ENCODE peak calls at places on chromosomes 4 and X, in five cellular contexts. X is cardiac fibroblast, L is OCI-LY7, K is mesenchymal stem cell, R is brain microvascular endothelial cell. A is an unnamed sample.

GRCh38 chr4:67483868-67484602 is 61.3 kb downstream of the CENPC start:
- DNase-seq in X (peak; percentile 31), L (no peak), K (peak; percentile 64), R (peak; percentile 87), A (peak; percentile 92)

GRCh38 chr4:41106081-41106480 is 108.3 kb downstream of the APBB2 start:
- DNase-seq in X (no peak), L (no peak), K (no peak), R (no peak), A (no peak)

GRCh38 chr4:94536649-94537464 is 85.1 kb downstream of the PDLIM5 start:
- DNase-seq in X (peak; percentile 55), L (no peak), K (no peak), R (no peak), A (no peak)

GRCh38 chr4:30720021-30720655 is at the start of gene PCDH7:
- DNase-seq in X (peak; percentile 58), L (no peak), K (peak; percentile 85), R (peak; percentile 28), A (peak; percentile 64)

GRCh38 chr4:158671665-158671914 is at the start of gene C4orf46:
- DNase-seq in X (no peak), L (no peak), K (no peak), R (no peak), A (no peak)

GRCh38 chrX:101450951-101451350 is 34.3 kb upstream of the ARMCX4 start:
- DNase-seq in X (no peak), L (no peak), K (peak; percentile 73), R (no peak), A (peak; percentile 74)

GRCh38 chrX:119753639-119754257 is 4.6 kb upstream of the SOWAHD start:
- DNase-seq in X (peak; percentile 57), L (peak; percentile 69), K (peak; percentile 50), R (peak; percentile 39), A (peak; percentile 61)

GRCh38 chr4:7369511-7369910 is 65.2 kb downstream of the PSAPL1 start:
- DNase-seq in X (no peak), L (no peak), K (no peak), R (no peak), A (no peak)

GRCh38 chrX:140503714-140504351 is 1.0 kb downstream of the SOX3 start:
- DNase-seq in X (peak; percentile 5), L (no peak), K (peak; percentile 25), R (no peak), A (no peak)

GRCh38 chr4:153529646-153530045 is 63.5 kb downstream of the TMEM131L start:
- DNase-seq in X (peak; percentile 47), L (no peak), K (peak; percentile 12), R (no peak), A (peak; percentile 73)

GRCh38 chrX:120791013-120791643 is 84.5 kb downstream of the CT47B1 start:
- DNase-seq in X (peak; percentile 80), L (no peak), K (peak; percentile 37), R (peak; percentile 60), A (peak; percentile 64)

GRCh38 chr4:158588285-158588684 is 66.6 kb downstream of the RXFP1 start:
- DNase-seq in X (no peak), L (no peak), K (no peak), R (no peak), A (no peak)

GRCh38 chrX:105017641-105018040 is 202.9 kb downstream of the TEX13A start:
- DNase-seq in X (no peak), L (no peak), K (no peak), R (no peak), A (no peak)

GRCh38 chr4:95108883-95109421 is 351.2 kb downstream of the BMPR1B start:
- DNase-seq in X (no peak), L (no peak), K (no peak), R (peak; percentile 32), A (peak; percentile 56)

GRCh38 chrX:53247928-53248327 is 22.9 kb upstream of the KDM5C start:
- DNase-seq in X (no peak), L (no peak), K (no peak), R (no peak), A (no peak)

GRCh38 chrX:153641575-153642312 is 5.3 kb upstream of the DUSP9 start:
- DNase-seq in X (no peak), L (no peak), K (no peak), R (no peak), A (no peak)

DNA sequence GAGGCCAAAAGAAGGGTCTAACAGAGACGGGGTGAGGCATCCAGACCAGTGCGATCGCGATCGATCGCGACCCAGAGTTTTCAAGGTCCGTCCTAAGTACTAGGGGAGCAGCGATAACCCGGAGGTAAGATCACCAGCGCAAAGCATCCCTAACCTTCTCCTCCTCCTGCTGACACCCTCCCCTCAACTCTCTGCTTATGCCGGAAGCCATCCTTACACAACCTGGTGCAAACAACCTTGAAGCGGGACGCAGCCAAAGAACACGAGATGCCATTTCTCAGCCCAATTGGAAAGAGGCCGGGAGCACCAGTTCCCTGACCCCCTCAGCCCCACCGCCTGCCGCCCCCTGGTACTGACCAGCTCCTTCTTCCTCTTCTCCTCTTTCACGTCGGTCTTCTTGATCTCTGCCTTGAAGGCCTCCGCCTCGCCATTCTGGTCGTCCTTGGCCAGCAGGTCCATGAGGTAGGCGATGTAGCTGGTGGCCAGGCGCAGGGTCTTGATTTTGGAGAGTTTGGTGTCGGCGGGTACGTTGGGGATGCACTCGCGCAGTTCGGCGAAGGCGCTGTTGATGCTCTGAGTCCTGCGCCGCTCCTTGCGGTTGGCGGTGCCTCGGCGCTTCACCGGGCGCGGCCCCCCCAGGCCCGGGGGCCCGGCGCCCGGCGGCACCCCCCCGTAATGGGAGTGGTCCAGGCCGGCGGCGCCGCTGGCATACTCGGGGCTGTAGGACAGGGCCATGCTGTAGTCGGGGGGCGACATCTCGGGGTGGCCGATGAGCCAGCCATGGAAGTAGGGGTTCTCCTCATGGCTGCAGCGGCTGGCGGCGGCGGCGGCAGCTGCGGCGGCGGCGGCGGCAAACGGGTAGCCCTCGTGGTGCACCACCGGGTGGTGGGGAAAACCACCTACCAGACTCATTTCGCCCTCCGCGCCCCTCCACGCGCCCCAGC is 1.4 kb downstream of the HAND2 start:
- DNase-seq in X (peak; percentile 56), L (no peak), K (peak; percentile 65), R (no peak), A (no peak)
- H3K4me3 ChIP-seq in X (peak overlapping the region; percentile 81), L (no peak overlapping the region), K (no peak overlapping the region), R (no peak overlapping the region), A (no peak overlapping the region)

GRCh38 chr4:58113083-58113482 is 1002.9 kb upstream of the IGFBP7 start:
- DNase-seq in X (no peak), L (no peak), K (no peak), R (no peak), A (no peak)

DNA sequence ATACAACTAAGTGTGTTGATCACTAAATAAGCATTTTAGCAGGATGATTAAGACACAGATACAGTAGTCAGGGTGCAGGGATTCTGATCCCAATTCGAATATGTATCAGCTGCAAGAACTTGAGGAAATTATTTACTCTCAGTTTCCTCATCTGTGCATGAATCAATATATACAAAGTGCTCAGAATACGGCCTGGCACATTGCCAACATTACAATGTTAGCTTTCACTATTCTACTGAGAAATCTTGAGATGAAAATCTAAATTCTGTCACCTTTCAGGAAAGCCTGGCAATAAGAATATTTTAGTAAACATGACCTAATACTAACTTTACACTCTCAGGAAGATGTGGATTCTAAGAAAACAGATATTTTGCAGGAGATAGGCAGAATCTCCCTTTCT is 1001.6 kb upstream of the IGFBP7 start:
- DNase-seq in X (no peak), L (no peak), K (no peak), R (no peak), A (no peak)
- H3K4me3 ChIP-seq in X (no peak overlapping the region), L (no peak overlapping the region), K (no peak overlapping the region), R (no peak overlapping the region), A (no peak overlapping the region)

GRCh38 chr4:99087887-99088484 is 602 bp downstream of the ADH5 start:
- DNase-seq in X (peak; percentile 94), L (peak; percentile 52), K (peak; percentile 85), R (peak; percentile 47), A (peak; percentile 92)

GRCh38 chr4:99088485-99089365 is at the start of gene ADH5:
- DNase-seq in X (peak; percentile 90), L (peak; percentile 93), K (peak; percentile 87), R (peak; percentile 74), A (peak; percentile 88)

GRCh38 chr4:99084595-99084994 is 4.0 kb downstream of the ADH5 start:
- DNase-seq in X (no peak), L (no peak), K (no peak), R (no peak), A (no peak)

GRCh38 chr4:99091174-99091573 is 2.6 kb upstream of the ADH5 start:
- DNase-seq in X (no peak), L (no peak), K (no peak), R (no peak), A (no peak)

DNA sequence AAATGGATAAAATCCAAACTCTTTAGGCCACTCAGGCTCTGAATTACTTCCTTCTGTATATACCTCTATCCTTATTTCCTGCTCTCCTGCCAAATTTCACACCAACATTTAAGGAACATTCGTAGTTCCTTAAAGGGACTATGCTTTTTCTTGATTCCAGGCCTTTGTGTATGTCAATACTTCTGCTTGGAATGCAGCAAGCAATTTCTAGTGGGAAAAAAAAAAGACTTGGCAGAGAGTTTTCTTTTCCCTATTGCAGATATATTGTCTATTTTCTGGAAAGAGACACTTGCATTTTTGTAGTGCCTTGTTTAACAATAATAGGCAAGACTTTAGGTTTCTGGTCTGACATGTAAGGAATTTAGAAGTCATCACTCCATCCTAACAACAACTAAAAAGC is 1.9 kb upstream of the ADH5 start:
- DNase-seq in X (peak; percentile 53), L (no peak), K (peak; percentile 8), R (no peak), A (peak; percentile 31)
- H3K4me3 ChIP-seq in X (no peak overlapping the region), L (no peak overlapping the region), K (no peak overlapping the region), R (no peak overlapping the region), A (no peak overlapping the region)

GRCh38 chr4:140047017-140047640 is 106.9 kb downstream of the MAML3 start:
- DNase-seq in X (peak; percentile 66), L (no peak), K (no peak), R (no peak), A (no peak)

GRCh38 chr4:140048419-140049022 is 105.5 kb downstream of the MAML3 start:
- DNase-seq in X (no peak), L (no peak), K (no peak), R (no peak), A (no peak)

GRCh38 chr4:140047781-140048180 is 106.2 kb downstream of the MAML3 start:
- DNase-seq in X (no peak), L (no peak), K (no peak), R (no peak), A (no peak)

GRCh38 chr4:140049924-140050681 is 103.9 kb downstream of the MAML3 start:
- DNase-seq in X (peak; percentile 57), L (peak; percentile 22), K (no peak), R (no peak), A (peak; percentile 70)

DNA sequence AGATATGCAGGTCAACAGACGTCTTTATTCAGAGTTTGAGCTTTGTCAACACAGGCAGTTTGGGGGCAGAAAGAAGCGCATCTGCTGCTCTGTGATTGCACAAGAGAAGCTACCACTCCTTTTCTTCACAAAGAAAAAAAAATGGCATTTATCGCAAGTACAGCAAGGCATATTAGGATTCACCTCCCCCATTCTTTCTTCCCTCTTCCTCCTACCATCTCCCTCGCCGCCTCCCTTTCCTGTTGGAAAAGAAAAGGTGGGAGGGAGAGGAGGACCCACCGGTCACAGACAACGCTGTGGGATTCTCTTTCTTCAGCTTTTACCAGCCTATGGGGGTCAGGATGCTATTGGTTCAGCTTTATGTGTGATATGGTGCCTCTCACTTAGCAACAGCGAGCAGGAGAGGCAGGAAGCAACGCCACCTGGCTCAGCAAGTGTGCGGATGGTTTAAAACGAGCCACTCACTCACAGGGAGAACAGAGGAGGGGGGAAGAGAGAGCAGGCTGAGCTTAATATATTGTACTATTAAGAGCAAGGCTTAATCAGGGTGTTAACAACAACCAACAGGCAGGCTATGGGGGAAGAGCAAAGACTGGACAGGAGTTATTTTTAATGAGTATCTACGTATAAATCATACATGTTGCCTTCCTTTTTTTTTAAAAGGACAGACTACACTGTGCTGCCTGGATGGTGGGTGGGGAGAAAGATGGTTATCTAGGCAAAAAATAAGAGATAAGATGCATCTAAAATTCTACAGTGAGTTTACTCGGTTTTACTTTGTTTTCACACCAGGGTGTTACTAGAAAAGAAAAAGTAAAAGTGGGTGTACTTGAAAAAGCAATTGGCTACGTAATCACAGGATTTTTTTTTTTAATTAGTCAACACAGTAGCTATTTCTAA is 104.7 kb downstream of the MAML3 start:
- DNase-seq in X (peak; percentile 62), L (peak; percentile 74), K (peak; percentile 44), R (peak; percentile 55), A (peak; percentile 69)
- H3K4me3 ChIP-seq in X (peak overlapping the region; percentile 28), L (peak overlapping the region; percentile 47), K (no peak overlapping the region), R (peak overlapping the region; percentile 33), A (peak overlapping the region; percentile 57)

A was measured in choroid plexus epithelial cell.